ENCODE peak calls at places on chromosomes 13 and 19, in six cellular contexts. U is colonic mucosa, T is right atrium auricular region, D is A673, J is RWPE1, I is heart left ventricle. H is an unnamed sample.
A peak's percentile ranks its signal among the peaks of the same experiment; 100 is the strongest.

GRCh38 chr13:53032849-53033248 is 4.2 kb downstream of the OLFM4 start:
- DNase-seq in U (no peak), T (no peak), D (no peak), J (no peak), I (no peak), H (no peak)

GRCh38 chr13:32660227-32660626 is 74.0 kb downstream of the PDS5B start:
- DNase-seq in U (no peak), T (no peak), D (no peak), J (no peak), I (no peak), H (no peak)

GRCh38 chr19:2270157-2270571 is 11.8 kb downstream of the PEAK3 start:
- DNase-seq in U (peak; percentile 61), T (no peak), D (no peak), J (no peak), I (peak; percentile 54), H (no peak)

GRCh38 chr19:7869910-7870511 is 4.2 kb downstream of the PRR36 start:
- DNase-seq in U (peak; percentile 62), T (no peak), D (peak; percentile 93), J (peak; percentile 30), I (no peak), H (peak; percentile 65)

GRCh38 chr13:73603646-73604045 is 530.6 kb downstream of the KLF12 start:
- DNase-seq in U (no peak), T (no peak), D (no peak), J (no peak), I (no peak), H (no peak)

GRCh38 chr13:43730642-43731041 is 56.1 kb downstream of the ENOX1 start:
- DNase-seq in U (no peak), T (no peak), D (no peak), J (no peak), I (peak; percentile 20), H (no peak)

GRCh38 chr19:36115453-36116343 is at the start of gene TBCB:
- DNase-seq in U (peak; percentile 93), T (no peak), D (peak; percentile 38), J (peak; percentile 66), I (peak; percentile 83), H (peak; percentile 51)

GRCh38 chr13:110015253-110015652 is 228.9 kb upstream of the IRS2 start:
- DNase-seq in U (no peak), T (no peak), D (no peak), J (peak; percentile 38), I (no peak), H (no peak)

GRCh38 chr13:79724348-79725103 is 243.6 kb downstream of the NDFIP2 start:
- DNase-seq in U (peak; percentile 44), T (no peak), D (no peak), J (no peak), I (no peak), H (no peak)

GRCh38 chr13:96052655-96053002 is 572 bp downstream of the UGGT2 start:
- DNase-seq in U (no peak), T (no peak), D (peak; percentile 58), J (peak; percentile 64), I (no peak), H (no peak)

GRCh38 chr13:100694722-100695644 is 20.4 kb upstream of the TMTC4 start:
- DNase-seq in U (peak; percentile 28), T (no peak), D (peak; percentile 60), J (no peak), I (no peak), H (no peak)

GRCh38 chr13:77480071-77480470 is 55.4 kb upstream of the SCEL start:
- DNase-seq in U (no peak), T (no peak), D (peak; percentile 8), J (no peak), I (no peak), H (no peak)

GRCh38 chr13:40190656-40191100 is 475.8 kb downstream of the FOXO1 start:
- DNase-seq in U (no peak), T (peak; percentile 71), D (no peak), J (peak; percentile 84), I (peak; percentile 30), H (no peak)

GRCh38 chr19:35011091-35011689 is 11.1 kb downstream of the GRAMD1A start:
- DNase-seq in U (no peak), T (no peak), D (no peak), J (no peak), I (no peak), H (no peak)

GRCh38 chr19:13718733-13719132 is 45.6 kb upstream of the MRI1 start:
- DNase-seq in U (peak; percentile 31), T (no peak), D (peak; percentile 91), J (peak; percentile 36), I (no peak), H (no peak)

GRCh38 chr19:35120898-35121297 is 5.3 kb downstream of the FXYD3 start:
- DNase-seq in U (peak; percentile 80), T (no peak), D (no peak), J (no peak), I (no peak), H (no peak)

GRCh38 chr13:65149687-65150086 is 2080.4 kb downstream of the PCDH9 start:
- DNase-seq in U (no peak), T (no peak), D (no peak), J (no peak), I (no peak), H (no peak)

GRCh38 chr19:41541990-41542584 is 33.9 kb upstream of the CEACAM21 start:
- DNase-seq in U (peak; percentile 76), T (peak; percentile 80), D (peak; percentile 82), J (no peak), I (peak; percentile 52), H (no peak)

DNA sequence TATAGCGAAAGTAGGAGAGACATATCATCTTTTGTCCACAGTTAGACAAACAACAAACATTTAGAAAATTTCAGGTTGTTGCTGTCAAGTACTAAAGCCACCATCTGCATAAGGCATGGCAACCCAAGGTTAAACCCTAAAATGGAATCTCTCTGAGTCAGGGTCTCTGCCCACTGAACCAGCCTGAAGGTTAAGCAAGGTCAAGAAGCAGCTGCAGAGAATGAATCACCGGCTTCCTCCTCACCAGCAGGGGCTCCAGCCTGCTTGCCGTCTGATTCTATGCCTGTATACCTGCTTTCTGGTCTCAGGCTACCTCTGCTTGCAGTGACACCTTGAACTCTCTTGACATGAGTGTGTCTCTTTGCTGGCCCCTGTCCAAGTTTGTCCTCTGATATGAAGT is 726.2 kb upstream of the SGCG start:
- DNase-seq in U (no peak), T (no peak), D (no peak), J (no peak), I (no peak), H (no peak)
- TF ChIP-seq CTCF in U (no peak), T (no peak), D (no peak), J (no peak), I (no peak), H (no peak)

GRCh38 chr19:49538643-49539042 is 10.8 kb downstream of the RCN3 start:
- DNase-seq in U (no peak), T (no peak), D (no peak), J (no peak), I (no peak), H (no peak)

GRCh38 chr19:49530708-49531107 is 2.9 kb downstream of the RCN3 start:
- DNase-seq in U (no peak), T (no peak), D (no peak), J (no peak), I (no peak), H (no peak)

GRCh38 chr19:49536921-49537462 is 9.2 kb downstream of the RCN3 start:
- DNase-seq in U (no peak), T (no peak), D (no peak), J (no peak), I (no peak), H (no peak)

GRCh38 chr19:49534632-49535385 is 7.0 kb downstream of the RCN3 start:
- DNase-seq in U (no peak), T (no peak), D (no peak), J (no peak), I (no peak), H (no peak)

GRCh38 chr19:49533551-49534488 is 6.0 kb downstream of the RCN3 start:
- DNase-seq in U (peak; percentile 61), T (peak; percentile 76), D (peak; percentile 81), J (peak; percentile 73), I (peak; percentile 78), H (peak; percentile 85)
- TF ChIP-seq CTCF in U (no peak), T (peak; percentile 51), D (no peak), J (peak; percentile 46), I (peak; percentile 16), H (no peak)

GRCh38 chr13:30679483-30680330 is 55.6 kb upstream of the ALOX5AP start:
- DNase-seq in U (no peak), T (no peak), D (peak; percentile 56), J (peak; percentile 26), I (no peak), H (no peak)

GRCh38 chr13:30668305-30668704 is 50.6 kb downstream of the USPL1 start:
- DNase-seq in U (no peak), T (no peak), D (no peak), J (no peak), I (no peak), H (no peak)

GRCh38 chr13:30676672-30677071 is 58.7 kb upstream of the ALOX5AP start:
- DNase-seq in U (no peak), T (no peak), D (peak; percentile 44), J (no peak), I (no peak), H (no peak)

GRCh38 chr13:30671271-30671815 is 53.6 kb downstream of the USPL1 start:
- DNase-seq in U (no peak), T (no peak), D (no peak), J (no peak), I (no peak), H (no peak)

DNA sequence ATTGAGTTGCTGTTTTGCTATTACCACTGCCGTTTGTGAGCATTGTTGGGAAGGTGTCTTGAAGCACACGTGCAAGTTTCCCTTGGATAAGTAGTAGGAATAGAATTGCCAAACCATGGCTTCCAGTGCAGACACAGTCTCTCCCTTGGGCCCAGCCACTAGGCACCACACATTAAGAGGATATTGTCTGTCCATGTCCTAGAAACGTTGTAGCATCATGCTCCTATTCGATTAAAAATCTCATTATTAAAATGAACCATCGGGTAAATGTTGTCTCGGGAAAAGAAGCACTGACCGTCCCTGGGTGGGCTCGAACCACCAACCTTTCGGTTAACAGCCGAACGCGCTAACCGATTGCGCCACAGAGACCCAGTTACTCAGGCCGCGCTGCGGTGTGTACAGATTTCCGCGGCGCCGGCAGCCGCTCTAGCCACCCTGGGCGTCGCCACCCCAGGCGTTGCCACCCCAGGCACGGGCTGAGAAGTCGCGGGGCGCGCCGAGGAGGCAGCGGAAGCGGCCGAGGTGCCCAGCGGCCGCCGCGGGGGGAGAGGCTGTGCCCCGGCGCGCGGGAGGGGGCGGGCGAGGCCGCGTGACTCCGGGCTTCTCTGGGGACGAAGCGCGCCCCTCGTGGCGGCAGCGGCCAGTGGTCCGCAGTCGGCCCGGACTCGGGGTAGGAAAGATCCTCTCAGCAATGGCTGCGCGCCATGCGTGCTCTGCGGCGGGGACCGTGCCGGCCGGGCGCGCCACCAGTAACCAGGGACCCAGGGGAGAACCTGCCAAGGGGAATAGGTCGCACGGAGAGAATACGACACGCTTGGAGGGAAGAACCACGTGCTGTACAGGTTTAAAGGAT is 56.2 kb downstream of the USPL1 start:
- DNase-seq in U (peak; percentile 88), T (peak; percentile 91), D (peak; percentile 89), J (peak; percentile 86), I (peak; percentile 88), H (peak; percentile 75)
- TF ChIP-seq CTCF in U (peak; percentile 57), T (peak; percentile 83), D (peak; percentile 60), J (peak; percentile 81), I (peak; percentile 82), H (peak; percentile 74)

DNA sequence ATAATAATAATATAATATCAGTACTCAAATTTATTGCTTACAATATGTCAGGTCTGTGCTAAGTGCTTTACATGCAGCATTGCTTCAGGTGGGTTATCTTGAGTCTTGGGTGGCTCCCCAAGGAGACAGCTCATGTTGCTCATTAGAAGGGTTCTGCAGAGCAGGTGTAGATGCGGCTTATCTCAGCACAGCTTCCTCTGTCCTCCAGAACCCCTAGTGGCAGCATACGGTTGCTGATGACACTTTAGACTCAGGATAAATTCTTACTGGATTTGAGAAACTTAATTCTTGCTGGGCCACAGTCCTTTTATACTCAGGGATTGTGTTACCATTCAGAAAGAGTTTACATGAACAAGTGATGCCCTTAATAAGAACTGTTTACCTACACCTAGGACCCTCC is 8.9 kb downstream of the COG3 start:
- DNase-seq in U (no peak), T (no peak), D (peak; percentile 11), J (no peak), I (no peak), H (no peak)
- TF ChIP-seq CTCF in U (peak; percentile 35), T (peak; percentile 27), D (peak; percentile 38), J (no peak), I (no peak), H (no peak)

H was measured in mesothelial cell of epicardium.